ENCODE peak calls at places on chromosomes 1 and 21, in five cellular contexts. Q is CD8-positive, alpha-beta T cell; A is psoas muscle; U is DND-41; K is upper lobe of right lung. P is an unnamed sample. For H3K4me1, the result is how much of the 10 kb centered on the place peaks cover.

GRCh38 chr1:176073524-176074157 is 133.4 kb downstream of the COP1 start:
- DNase-seq in A (no peak), Q (no peak), U (peak), K (no peak), P (peak)

GRCh38 chr1:11790880-11791715 is 14.7 kb downstream of the MTHFR start:
- DNase-seq in Q (no peak), K (peak), U (no peak), A (peak), P (no peak)

GRCh38 chr1:115373305-115373704 is 35.3 kb upstream of the NGF start:
- DNase-seq in A (no peak), Q (no peak), U (no peak), K (no peak), P (no peak)

GRCh38 chr1:48250572-48250971 is 28.1 kb downstream of the SLC5A9 start:
- DNase-seq in K (no peak), U (no peak), A (no peak), Q (no peak), P (no peak)

GRCh38 chr1:202343652-202344349 is 2.1 kb upstream of the UBE2T start:
- DNase-seq in A (no peak), K (no peak), Q (no peak), U (no peak), P (peak)

GRCh38 chr1:211920602-211921226 is 90.2 kb upstream of the LPGAT1 start:
- DNase-seq in K (no peak), Q (no peak), U (no peak), A (no peak), P (no peak)

GRCh38 chr1:218463194-218464156 is 118.3 kb downstream of the TGFB2 start:
- DNase-seq in K (no peak), U (no peak), Q (no peak), A (peak), P (no peak)

GRCh38 chr1:168470821-168471473 is 72.8 kb downstream of the XCL2 start:
- DNase-seq in K (no peak), U (no peak), Q (no peak), A (no peak), P (no peak)

GRCh38 chr1:167704767-167705166 is 17.0 kb upstream of the MPZL1 start:
- DNase-seq in K (no peak), U (no peak), Q (no peak), A (no peak), P (no peak)

GRCh38 chr1:156571959-156572662 is at the start of gene IQGAP3:
- DNase-seq in U (peak), K (peak), Q (peak), A (peak), P (peak)

GRCh38 chr1:51634618-51635017 is 17.7 kb downstream of the OSBPL9 start:
- DNase-seq in U (no peak), A (no peak), Q (no peak), K (no peak), P (no peak)

GRCh38 chr1:213330281-213330680 is 279.2 kb downstream of the RPS6KC1 start:
- DNase-seq in Q (no peak), K (no peak), U (no peak), A (no peak), P (no peak)

GRCh38 chr1:204572923-204573562 is 56.8 kb downstream of the MDM4 start:
- DNase-seq in K (no peak), Q (no peak), U (no peak), A (no peak), P (no peak)

GRCh38 chr1:207823880-207824566 is 72.2 kb downstream of the CD46 start:
- DNase-seq in A (peak), Q (peak), U (peak), K (peak), P (peak)

GRCh38 chr21:42301371-42302291 is 13.6 kb downstream of the TFF3 start:
- DNase-seq in Q (no peak), A (no peak), U (no peak), K (no peak), P (no peak)

GRCh38 chr1:118986291-118986838 is 1.8 kb downstream of the TBX15 start:
- DNase-seq in K (no peak), U (no peak), Q (no peak), A (no peak), P (no peak)

GRCh38 chr21:43727571-43728466 is 8.9 kb downstream of the PDXK start:
- DNase-seq in U (no peak), Q (no peak), K (peak), A (peak), P (no peak)

GRCh38 chr1:72280714-72281113 is 1.6 kb downstream of the NEGR1 start:
- DNase-seq in U (no peak), A (no peak), Q (no peak), K (no peak), P (no peak)

GRCh38 chr1:1146026-1146425 is 27.7 kb upstream of the TTLL10 start:
- DNase-seq in Q (no peak), K (no peak), A (no peak), U (no peak), P (no peak)

GRCh38 chr21:34952701-34953100 is 96.4 kb downstream of the RUNX1 start:
- DNase-seq in K (no peak), Q (no peak), A (no peak), U (peak), P (no peak)

GRCh38 chr1:223680188-223680587 is 14.7 kb upstream of the CAPN8 start:
- DNase-seq in K (no peak), U (no peak), A (no peak), Q (no peak), P (no peak)

GRCh38 chr1:58823481-58824010 is 39.7 kb upstream of the JUN start:
- DNase-seq in K (no peak), U (no peak), A (no peak), Q (no peak), P (no peak)

GRCh38 chr1:28122183-28122582 is 33.8 kb upstream of the EYA3 start:
- DNase-seq in U (no peak), Q (no peak), K (no peak), A (no peak), P (no peak)

GRCh38 chr1:243963566-243963965 is 87.5 kb upstream of the ZBTB18 start:
- DNase-seq in A (no peak), K (no peak), U (no peak), Q (no peak), P (no peak)

GRCh38 chr1:225469051-225469450 is 41.2 kb upstream of the LBR start:
- DNase-seq in K (peak), A (no peak), U (no peak), Q (no peak), P (no peak)

GRCh38 chr1:55547441-55547840 is 332.3 kb upstream of the USP24 start:
- DNase-seq in Q (no peak), K (no peak), A (no peak), U (no peak), P (no peak)

GRCh38 chr1:45205000-45205909 is 1.1 kb downstream of the ZSWIM5 start:
- DNase-seq in U (no peak), A (peak), K (peak), Q (no peak), P (peak)

GRCh38 chr1:216614011-216614934 is 109.0 kb downstream of the ESRRG start:
- DNase-seq in A (no peak), Q (no peak), K (no peak), U (no peak), P (no peak)
- H3K4me1 ChIP-seq in A (under half), Q (under half), K (under half), U (under half), P (under half)

GRCh38 chr1:8212443-8212920 is 105.4 kb upstream of the SLC45A1 start:
- DNase-seq in K (no peak), U (no peak), Q (no peak), A (no peak), P (no peak)
- H3K4me3 ChIP-seq in K (no peak), U (no peak), Q (no peak), A (no peak), P (no peak)

DNA sequence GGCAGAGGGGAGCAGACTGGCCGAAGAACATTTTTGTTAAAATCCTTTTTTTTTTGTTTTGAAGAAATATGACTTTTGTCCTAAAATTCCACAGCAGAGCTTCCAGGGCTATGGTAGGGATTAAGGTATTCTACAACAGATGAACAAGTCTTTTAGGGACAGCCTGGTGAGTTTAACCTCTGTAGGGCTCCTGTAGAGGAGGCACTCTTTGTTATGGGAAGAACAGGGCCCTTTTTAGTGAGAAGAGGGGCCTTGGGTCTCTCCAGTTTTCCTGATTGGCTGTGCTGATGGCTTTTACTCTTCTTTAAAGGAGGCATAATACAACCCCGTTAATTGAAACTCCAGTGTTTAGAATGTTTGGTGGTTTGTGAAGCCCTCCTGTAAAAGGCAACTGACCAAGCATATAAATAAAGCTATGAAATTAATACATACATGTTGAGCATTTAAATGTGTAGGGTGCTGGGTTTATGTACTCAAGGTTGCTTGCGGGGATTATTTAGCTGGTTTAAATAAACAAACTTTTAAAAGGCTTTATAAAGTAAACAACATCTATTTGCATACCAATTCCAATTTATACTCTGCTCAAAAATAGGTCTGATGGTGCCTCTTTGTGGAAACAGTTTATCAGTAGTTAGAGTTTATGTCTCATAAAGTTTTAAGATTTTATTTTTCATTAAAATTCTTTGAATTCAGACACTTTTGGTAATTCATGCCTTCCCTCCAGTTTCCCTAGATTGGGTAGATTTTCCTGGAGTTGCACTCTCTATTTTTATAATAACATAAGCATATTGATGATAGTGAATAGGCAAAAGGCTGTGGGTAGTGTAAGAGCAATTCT is 46.5 kb downstream of the PBX1 start:
- DNase-seq in K (no peak), A (no peak), U (no peak), Q (no peak), P (no peak)
- H3K4me1 ChIP-seq in K (under half), A (half or more), U (under half), Q (under half), P (under half)

DNA sequence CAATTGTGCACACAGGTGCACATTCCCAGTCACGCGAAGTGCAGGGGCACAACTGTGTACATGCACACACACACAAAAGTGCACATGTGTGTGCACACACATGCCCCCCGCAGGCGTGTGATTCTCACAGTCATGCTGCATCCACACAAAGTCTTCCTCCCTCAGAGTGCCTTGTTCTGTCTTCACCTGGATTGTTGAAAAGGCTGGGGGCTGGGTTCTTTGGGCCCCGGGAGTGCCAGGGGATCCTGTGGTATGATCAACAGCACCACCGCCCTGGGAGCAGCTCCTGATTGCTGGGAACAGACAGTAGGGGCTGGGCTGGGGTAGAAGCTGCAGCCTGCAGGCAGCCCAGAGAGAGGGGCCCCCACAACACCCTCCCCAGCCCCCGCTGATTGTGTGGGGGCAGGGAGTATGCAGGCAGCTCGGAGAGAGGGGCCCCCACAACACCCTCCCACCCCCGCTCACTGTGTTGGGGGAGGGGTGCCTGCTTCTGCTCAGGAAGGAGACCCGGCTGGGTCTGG is 3.4 kb downstream of the COL18A1 start:
- DNase-seq in A (peak), Q (no peak), U (no peak), K (no peak), P (no peak)
- H3K4me3 ChIP-seq in A (no peak), Q (no peak), U (no peak), K (no peak), P (no peak)

DNA sequence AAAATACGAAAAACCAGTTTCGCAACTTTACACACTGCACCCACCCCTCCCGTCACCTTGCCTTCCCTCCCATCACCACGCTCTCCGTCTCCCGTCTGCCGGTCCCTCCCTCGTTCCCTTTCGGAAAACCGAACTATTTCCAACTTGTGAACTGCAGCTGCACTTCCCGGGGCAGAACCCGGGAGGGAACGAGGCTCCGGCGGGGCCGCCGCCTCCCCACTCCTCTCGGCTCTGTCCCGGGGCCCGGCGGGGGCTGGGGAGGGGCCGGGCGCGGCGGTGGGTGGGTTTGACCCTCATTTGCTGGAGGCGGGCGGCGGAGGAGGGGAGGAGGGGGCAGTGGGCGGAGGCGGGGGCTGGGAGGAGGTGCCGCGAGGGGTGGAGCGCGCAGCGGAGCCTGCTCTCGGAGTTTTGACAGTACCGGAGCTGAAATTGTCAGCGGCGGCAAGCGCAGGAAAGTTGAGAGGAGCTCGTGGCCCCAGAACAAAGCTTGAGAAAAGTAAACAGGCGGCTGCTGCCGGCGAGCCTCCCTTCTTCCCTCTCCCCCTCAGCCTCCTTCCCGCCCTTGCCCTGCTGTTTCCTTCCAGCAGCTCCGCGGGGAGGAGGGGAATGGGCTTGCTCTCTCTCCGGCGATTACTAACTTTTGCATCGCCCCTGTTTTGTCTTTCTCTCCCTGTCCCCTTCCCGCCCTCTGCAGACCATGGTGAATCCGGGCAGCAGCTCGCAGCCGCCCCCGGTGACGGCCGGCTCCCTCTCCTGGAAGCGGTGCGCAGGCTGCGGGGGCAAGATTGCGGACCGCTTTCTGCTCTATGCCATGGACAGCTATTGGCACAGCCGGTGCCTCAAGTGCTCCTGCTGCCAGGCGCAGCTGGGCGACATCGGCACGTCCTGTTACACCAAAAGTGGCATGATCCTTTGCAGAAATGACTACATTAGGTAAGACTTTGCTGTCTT is 2.9 kb downstream of the LMO4 start:
- DNase-seq in A (peak), U (peak), K (peak), Q (no peak), P (peak)
- H3K4me1 ChIP-seq in A (under half), U (under half), K (under half), Q (under half), P (half or more)

GRCh38 chr1:184973308-184974085 is 811 bp downstream of the NIBAN1 start:
- DNase-seq in U (no peak), Q (peak), K (peak), A (peak), P (peak)

GRCh38 chr1:184974086-184974836 is at the start of gene NIBAN1:
- DNase-seq in A (peak), Q (peak), K (peak), U (peak), P (peak)

GRCh38 chr1:184971522-184972265 is 2.6 kb downstream of the NIBAN1 start:
- DNase-seq in U (no peak), A (no peak), Q (no peak), K (no peak), P (no peak)

GRCh38 chr1:184970691-184971161 is 3.6 kb downstream of the NIBAN1 start:
- DNase-seq in Q (no peak), K (no peak), U (no peak), A (no peak), P (no peak)

GRCh38 chr1:184972281-184973055 is 1.8 kb downstream of the NIBAN1 start:
- DNase-seq in A (no peak), K (no peak), Q (no peak), U (no peak), P (no peak)
- H3K4me3 ChIP-seq in A (peak), K (peak), Q (no peak), U (no peak), P (peak)

GRCh38 chr1:186057086-186057485 is 318.0 kb downstream of the TPR start:
- DNase-seq in U (no peak), Q (no peak), A (no peak), K (no peak), P (no peak)

GRCh38 chr1:186055846-186056245 is 319.2 kb downstream of the TPR start:
- DNase-seq in A (no peak), K (no peak), U (no peak), Q (no peak), P (no peak)

GRCh38 chr1:186060226-186060625 is 314.8 kb downstream of the TPR start:
- DNase-seq in U (no peak), A (no peak), Q (no peak), K (no peak), P (no peak)

GRCh38 chr1:186059752-186060151 is 315.3 kb downstream of the TPR start:
- DNase-seq in U (no peak), K (no peak), Q (no peak), A (no peak), P (no peak)

GRCh38 chr1:186059311-186059710 is 315.7 kb downstream of the TPR start:
- DNase-seq in U (no peak), Q (no peak), K (no peak), A (no peak), P (no peak)
- H3K4me1 ChIP-seq in U (under half), Q (under half), K (under half), A (under half), P (under half)

GRCh38 chr1:56586502-56586901 is 7.1 kb upstream of the PLPP3 start:
- DNase-seq in K (no peak), U (no peak), A (no peak), Q (no peak), P (no peak)
- H3K4me3 ChIP-seq in K (no peak), U (no peak), A (no peak), Q (no peak), P (no peak)

P was measured in CD4-positive, alpha-beta memory T cell.